ENCODE peak calls at places on chromosomes 12 and 14, in eight cellular contexts. J, V, A, E, D, T, K and S are unnamed samples.

GRCh38 chr14:22887990-22888378 is 5.0 kb downstream of the REM2 start:
- DNase-seq in J (no peak), D (no peak), K (peak; percentile 99), V (no peak), T (no peak), E (peak; percentile 77), A (no peak), S (no peak)

GRCh38 chr14:26966942-26967341 is 369.1 kb upstream of the NOVA1 start:
- DNase-seq in K (no peak), D (peak; percentile 12), A (peak; percentile 6), T (no peak), V (peak; percentile 3), E (no peak), J (no peak), S (peak; percentile 69)

GRCh38 chr12:3134526-3135135 is 57.5 kb downstream of the TSPAN9 start:
- DNase-seq in D (no peak), T (no peak), E (no peak), K (no peak), V (no peak), A (no peak), J (no peak), S (no peak)

GRCh38 chr12:83805873-83806272 is 1106.7 kb downstream of the SLC6A15 start:
- DNase-seq in J (no peak), A (no peak), V (no peak), D (no peak), T (no peak), E (no peak), K (no peak), S (no peak)

GRCh38 chr14:68442828-68443460 is 349.9 kb downstream of the ZFP36L1 start:
- DNase-seq in E (no peak), J (no peak), D (no peak), V (no peak), A (no peak), K (no peak), T (no peak), S (no peak)

GRCh38 chr12:57221169-57221917 is 4.7 kb downstream of the NXPH4 start:
- DNase-seq in J (no peak), A (no peak), T (no peak), D (no peak), V (no peak), E (no peak), K (no peak), S (no peak)

GRCh38 chr12:73935817-73936216 is 601.8 kb upstream of the ATXN7L3B start:
- DNase-seq in V (no peak), K (no peak), J (no peak), T (peak; percentile 28), E (no peak), A (peak; percentile 23), D (no peak), S (peak; percentile 99)

GRCh38 chr12:127054531-127054930 is 1212.4 kb upstream of the TMEM132C start:
- DNase-seq in E (no peak), K (no peak), D (no peak), A (no peak), V (no peak), T (no peak), J (no peak), S (no peak)

GRCh38 chr14:22112004-22112403 is 438.4 kb upstream of the OR4E1 start:
- DNase-seq in T (no peak), D (no peak), J (no peak), E (no peak), K (no peak), A (peak; percentile 43), V (no peak), S (peak; percentile 29)

GRCh38 chr14:94680498-94681288 is 68.5 kb downstream of the SERPINA3 start:
- DNase-seq in J (no peak), V (no peak), K (no peak), D (no peak), E (no peak), T (no peak), A (no peak), S (no peak)

GRCh38 chr14:67566908-67567307 is 33.2 kb downstream of the PIGH start:
- DNase-seq in A (no peak), J (no peak), E (no peak), V (peak; percentile 64), T (no peak), D (peak; percentile 13), K (no peak), S (no peak)

GRCh38 chr12:13147688-13148531 is 44.4 kb upstream of the GSG1 start:
- DNase-seq in A (no peak), J (no peak), T (no peak), D (no peak), K (no peak), E (no peak), V (no peak), S (peak; percentile 47)

GRCh38 chr14:61355892-61356325 is 34.5 kb downstream of the PRKCH start:
- DNase-seq in J (no peak), D (peak; percentile 5), T (peak; percentile 53), E (no peak), A (peak; percentile 62), K (no peak), V (no peak), S (peak; percentile 94)

GRCh38 chr12:6951551-6952120 is 480 bp downstream of the PTPN6 start:
- DNase-seq in J (no peak), V (no peak), K (no peak), A (no peak), T (no peak), D (no peak), E (no peak), S (no peak)

GRCh38 chr12:113803829-113804140 is 162.3 kb downstream of the RBM19 start:
- DNase-seq in V (no peak), K (no peak), T (no peak), J (no peak), A (no peak), D (no peak), E (no peak), S (no peak)

GRCh38 chr14:99818503-99819036 is 25.4 kb downstream of the EML1 start:
- DNase-seq in T (no peak), D (no peak), E (no peak), A (no peak), K (no peak), J (no peak), V (no peak), S (no peak)

GRCh38 chr14:55265197-55265596 is 6.0 kb upstream of the FBXO34 start:
- DNase-seq in E (no peak), K (no peak), D (no peak), T (no peak), A (no peak), J (no peak), V (no peak), S (peak; percentile 30)

GRCh38 chr12:106170285-106170684 is 31.5 kb upstream of the NUAK1 start:
- DNase-seq in V (no peak), K (no peak), D (peak; percentile 8), J (no peak), T (no peak), E (no peak), A (no peak), S (peak; percentile 18)

GRCh38 chr14:99185436-99186068 is 86.4 kb downstream of the BCL11B start:
- DNase-seq in E (no peak), A (no peak), D (no peak), V (no peak), T (no peak), J (no peak), K (no peak), S (no peak)

GRCh38 chr12:70271025-70271424 is 27.8 kb downstream of the CNOT2 start:
- DNase-seq in T (no peak), D (no peak), A (no peak), E (no peak), J (no peak), K (peak; percentile 57), V (no peak), S (peak; percentile 78)

GRCh38 chr12:51218607-51219161 is 822 bp upstream of the POU6F1 start:
- DNase-seq in J (no peak), A (no peak), T (peak; percentile 61), E (no peak), K (no peak), V (no peak), D (no peak), S (peak; percentile 79)

GRCh38 chr12:90287585-90287984 is 578.9 kb upstream of the ATP2B1 start:
- DNase-seq in V (no peak), A (no peak), J (no peak), T (peak; percentile 18), K (no peak), E (no peak), D (no peak), S (peak; percentile 42)